ENCODE peak calls at places on chromosomes 2 and 18, in eight cellular contexts. H is mesothelial cell of epicardium; D is lung; X is MM.1S; A is psoas muscle; C is endodermal cell; Z is activated CD4-positive, alpha-beta T cell treated with anti-CD3 and anti-CD28 coated beads for 48 hours; N is naive B cell. J is an unnamed sample.

GRCh38 chr2:157840568-157841156 is 35.5 kb downstream of the ACVR1 start:
- DNase-seq in C (no peak), A (peak), Z (no peak), X (no peak), N (no peak), H (no peak), D (peak), J (no peak)

GRCh38 chr2:102789349-102790085 is 27.7 kb downstream of the TMEM182 start:
- DNase-seq in C (no peak), D (no peak), H (no peak), X (no peak), Z (no peak), N (no peak), A (no peak), J (no peak)

GRCh38 chr2:85377083-85377482 is 22.5 kb downstream of the ELMOD3 start:
- DNase-seq in C (no peak), A (no peak), D (no peak), H (no peak), X (no peak), Z (no peak), N (no peak), J (no peak)

GRCh38 chr2:17184512-17184911 is 333.7 kb downstream of the RAD51AP2 start:
- DNase-seq in D (no peak), Z (no peak), N (no peak), A (no peak), H (no peak), X (no peak), C (no peak), J (no peak)

GRCh38 chr18:50162486-50163304 is 32.3 kb downstream of the MYO5B start:
- DNase-seq in N (no peak), C (no peak), D (no peak), X (no peak), H (no peak), A (no peak), Z (no peak), J (no peak)

GRCh38 chr2:69238449-69239031 is 148.5 kb downstream of the GFPT1 start:
- DNase-seq in X (no peak), A (no peak), H (no peak), Z (no peak), N (no peak), C (no peak), D (no peak), J (no peak)

GRCh38 chr18:34595673-34596072 is 114.4 kb upstream of the DTNA start:
- DNase-seq in D (no peak), N (no peak), Z (no peak), C (peak), H (no peak), A (no peak), X (no peak), J (peak)

GRCh38 chr2:167190053-167190452 is 301.8 kb downstream of the XIRP2 start:
- DNase-seq in N (no peak), H (no peak), X (no peak), C (no peak), A (peak), D (no peak), Z (no peak), J (no peak)

GRCh38 chr2:236394571-236394970 is 130.4 kb upstream of the ASB18 start:
- DNase-seq in D (peak), X (no peak), A (no peak), N (no peak), Z (no peak), C (no peak), H (no peak), J (no peak)